ENCODE peak calls at places on chromosomes 2 and 18, in eight cellular contexts. U is A549, G is Panc1, Q is choroid plexus epithelial cell, S is pancreas, Y is endodermal cell, F is colonic mucosa, M is cardiac fibroblast. T is an unnamed sample.

GRCh38 chr2:112084689-112085381 is 29.8 kb downstream of the TMEM87B start:
- DNase-seq in M (no peak), Y (no peak), Q (no peak), S (no peak), F (no peak), G (no peak), U (no peak), T (peak; percentile 43)

GRCh38 chr18:70405051-70405450 is 116.2 kb downstream of the SOCS6 start:
- DNase-seq in U (no peak), S (no peak), Y (no peak), Q (peak; percentile 14), F (no peak), M (no peak), G (no peak), T (no peak)

GRCh38 chr18:55097406-55098170 is 138.3 kb upstream of the CCDC68 start:
- DNase-seq in Y (no peak), M (peak; percentile 40), G (no peak), U (peak; percentile 21), S (no peak), Q (peak; percentile 51), F (no peak), T (peak; percentile 74)

GRCh38 chr2:120397362-120397811 is 51.5 kb downstream of the INHBB start:
- DNase-seq in U (peak; percentile 84), Y (peak; percentile 41), F (no peak), G (no peak), Q (no peak), S (peak; percentile 45), M (no peak), T (no peak)

GRCh38 chr18:8389391-8390340 is 219.6 kb upstream of the RAB12 start:
- DNase-seq in S (peak; percentile 84), F (peak; percentile 69), G (peak; percentile 27), Q (peak; percentile 92), U (peak; percentile 78), Y (peak; percentile 94), M (peak; percentile 83), T (peak; percentile 73)

GRCh38 chr2:136378712-136379595 is 261.0 kb upstream of the CXCR4 start:
- DNase-seq in M (peak; percentile 59), G (peak; percentile 45), Y (peak; percentile 90), S (no peak), U (peak; percentile 53), F (peak; percentile 50), Q (peak; percentile 69), T (peak; percentile 61)

GRCh38 chr2:35503738-35504160 is 851.8 kb upstream of the CRIM1 start:
- DNase-seq in S (no peak), Q (peak; percentile 12), G (no peak), F (no peak), U (no peak), Y (no peak), M (no peak), T (no peak)

GRCh38 chr18:69777248-69777647 is 170.4 kb downstream of the CD226 start:
- DNase-seq in Y (no peak), M (no peak), Q (no peak), G (no peak), F (no peak), S (no peak), U (no peak), T (no peak)

GRCh38 chr2:9114457-9114856 is 92.2 kb upstream of the ASAP2 start:
- DNase-seq in F (no peak), M (no peak), Y (no peak), S (no peak), U (no peak), G (no peak), Q (no peak), T (no peak)

GRCh38 chr2:8312221-8312620 is 369.6 kb upstream of the ID2 start:
- DNase-seq in Y (no peak), Q (no peak), S (no peak), F (no peak), U (no peak), G (no peak), M (no peak), T (no peak)

GRCh38 chr18:25560369-25560768 is 208.4 kb upstream of the ZNF521 start:
- DNase-seq in G (no peak), F (no peak), Y (no peak), M (no peak), U (no peak), S (no peak), Q (no peak), T (no peak)

GRCh38 chr2:59425292-59425691 is 1128.2 kb downstream of the BCL11A start:
- DNase-seq in S (no peak), Q (no peak), G (no peak), U (peak; percentile 39), F (no peak), Y (no peak), M (no peak), T (no peak)

GRCh38 chr2:4358855-4359254 is 655.5 kb downstream of the DCDC2C start:
- DNase-seq in Y (no peak), U (no peak), Q (no peak), M (no peak), F (no peak), G (no peak), S (no peak), T (no peak)

GRCh38 chr2:101843471-101843870 is 146.0 kb downstream of the MAP4K4 start:
- DNase-seq in G (no peak), Q (no peak), U (no peak), F (no peak), S (no peak), M (no peak), Y (no peak), T (no peak)

GRCh38 chr2:101842471-101842870 is 145.0 kb downstream of the MAP4K4 start:
- DNase-seq in U (no peak), Q (no peak), M (no peak), F (no peak), G (no peak), S (no peak), Y (no peak), T (no peak)

GRCh38 chr2:101843048-101843447 is 145.5 kb downstream of the MAP4K4 start:
- DNase-seq in Y (no peak), G (no peak), F (no peak), M (peak; percentile 38), Q (no peak), U (no peak), S (no peak), T (no peak)

GRCh38 chr2:101844055-101844635 is 146.6 kb downstream of the MAP4K4 start:
- DNase-seq in M (peak; percentile 62), S (no peak), Y (no peak), G (no peak), F (no peak), Q (peak; percentile 62), U (no peak), T (no peak)

GRCh38 chr2:101841679-101842327 is 144.3 kb downstream of the MAP4K4 start:
- DNase-seq in G (no peak), M (no peak), S (no peak), U (no peak), Q (no peak), F (no peak), Y (no peak), T (no peak)
- H3K4me3 ChIP-seq in G (no peak overlapping the region), M (no peak overlapping the region), S (no peak overlapping the region), U (no peak overlapping the region), Q (no peak overlapping the region), F (no peak overlapping the region), Y (no peak overlapping the region), T (no peak overlapping the region)

GRCh38 chr2:199943373-199943772 is 11.9 kb downstream of the TYW5 start:
- DNase-seq in G (no peak), F (no peak), M (no peak), Y (no peak), Q (no peak), U (no peak), S (no peak), T (no peak)

GRCh38 chr2:199946196-199946595 is 9.1 kb downstream of the TYW5 start:
- DNase-seq in Q (no peak), U (no peak), M (no peak), G (no peak), Y (no peak), S (no peak), F (no peak), T (no peak)

GRCh38 chr2:199936554-199936953 is 18.7 kb downstream of the TYW5 start:
- DNase-seq in Q (no peak), U (no peak), G (no peak), F (no peak), M (no peak), Y (no peak), S (no peak), T (no peak)

DNA sequence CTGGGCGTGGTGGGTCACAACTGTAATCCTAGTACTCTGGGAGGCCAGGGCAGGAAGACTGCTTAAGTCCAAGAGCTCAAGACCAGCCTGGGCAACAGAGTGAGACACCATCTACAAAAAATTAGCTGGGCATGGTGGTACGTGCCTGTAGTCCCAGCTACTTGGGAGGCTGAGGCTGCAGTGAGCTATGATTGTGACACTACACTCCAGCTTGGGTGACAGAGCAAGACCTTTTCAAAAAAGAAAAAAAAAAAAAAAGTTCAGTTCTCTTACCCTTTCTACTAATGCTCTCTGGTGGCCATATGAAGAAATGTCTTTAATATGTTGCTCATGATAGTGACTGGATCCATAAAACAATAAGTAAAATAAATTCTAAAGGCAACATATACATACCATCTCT is 14.9 kb downstream of the TYW5 start:
- DNase-seq in G (no peak), Q (peak; percentile 55), S (no peak), U (peak; percentile 41), M (peak; percentile 34), F (no peak), Y (no peak), T (no peak)
- TF ChIP-seq CTCF in G (peak; percentile 51), Q (peak; percentile 38), S (no peak), U (peak; percentile 43), M (peak; percentile 9), F (no peak), Y (peak; percentile 70), T (peak; percentile 22)

DNA sequence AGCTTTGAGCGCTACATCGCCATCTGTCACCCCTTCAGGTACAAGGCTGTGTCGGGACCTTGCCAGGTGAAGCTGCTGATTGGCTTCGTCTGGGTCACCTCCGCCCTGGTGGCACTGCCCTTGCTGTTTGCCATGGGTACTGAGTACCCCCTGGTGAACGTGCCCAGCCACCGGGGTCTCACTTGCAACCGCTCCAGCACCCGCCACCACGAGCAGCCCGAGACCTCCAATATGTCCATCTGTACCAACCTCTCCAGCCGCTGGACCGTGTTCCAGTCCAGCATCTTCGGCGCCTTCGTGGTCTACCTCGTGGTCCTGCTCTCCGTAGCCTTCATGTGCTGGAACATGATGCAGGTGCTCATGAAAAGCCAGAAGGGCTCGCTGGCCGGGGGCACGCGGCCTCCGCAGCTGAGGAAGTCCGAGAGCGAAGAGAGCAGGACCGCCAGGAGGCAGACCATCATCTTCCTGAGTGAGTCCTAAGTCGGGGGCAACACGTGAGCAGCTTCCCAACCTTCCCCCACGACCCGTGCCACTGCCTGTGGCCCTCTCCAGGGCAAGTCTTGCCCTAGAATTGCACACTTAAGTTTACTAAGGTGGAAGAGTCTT is 928 bp downstream of the GPR39 start:
- DNase-seq in Q (no peak), F (peak; percentile 27), M (no peak), S (no peak), G (no peak), U (no peak), Y (peak; percentile 49), T (no peak)
- H3K4me3 ChIP-seq in Q (no peak overlapping the region), F (peak overlapping the region; percentile 44), M (no peak overlapping the region), S (peak overlapping the region; percentile 61), G (peak overlapping the region; percentile 57), U (peak overlapping the region; percentile 47), Y (peak overlapping the region; percentile 84), T (peak overlapping the region; percentile 37)

DNA sequence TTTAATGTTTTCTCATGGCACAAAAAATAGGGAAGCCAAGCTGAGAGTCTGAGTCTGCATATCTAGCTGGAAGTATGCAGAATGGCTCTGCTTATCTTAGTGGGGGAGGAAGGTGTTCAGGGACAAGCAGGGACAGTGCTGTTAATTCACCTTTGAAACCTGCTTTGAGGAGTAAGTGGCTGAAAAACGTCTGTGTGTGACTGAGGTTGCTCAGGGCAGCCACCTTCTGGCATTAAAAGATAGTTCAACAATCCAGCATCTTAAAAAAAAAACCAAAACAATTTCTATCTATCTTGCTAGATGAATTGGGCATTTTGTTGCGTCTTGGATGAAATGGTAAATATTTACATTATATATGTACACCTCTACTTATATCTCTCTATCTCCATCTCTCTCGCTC is 2.0 kb upstream of the TRPM8 start:
- DNase-seq in U (peak; percentile 50), F (no peak), Y (no peak), S (no peak), Q (peak; percentile 15), M (no peak), G (no peak), T (peak; percentile 19)
- TF ChIP-seq CTCF in U (peak; percentile 58), F (no peak), Y (peak; percentile 62), S (no peak), Q (peak; percentile 44), M (peak; percentile 25), G (peak; percentile 76), T (no peak)

T was measured in Caco-2.